ENCODE peak calls at places on chromosome X, in seven cellular contexts. D, Z, W, V, G, L and N are unnamed samples.

GRCh38 chrX:50448565-50448964 is 22.1 kb downstream of the DGKK start:
- DNase-seq in D (no peak), Z (no peak), W (no peak), V (no peak), G (no peak), L (peak), N (no peak)

GRCh38 chrX:105191878-105192277 is 28.6 kb downstream of the TEX13A start:
- DNase-seq in D (no peak), Z (no peak), W (peak), V (no peak), G (no peak), L (no peak), N (no peak)

GRCh38 chrX:31213941-31214340 is 142.1 kb upstream of the FTHL17 start:
- DNase-seq in D (no peak), Z (no peak), W (peak), V (no peak), G (no peak), L (peak), N (no peak)

GRCh38 chrX:68695206-68695845 is 47.9 kb downstream of the STARD8 start:
- DNase-seq in D (no peak), Z (no peak), W (no peak), V (no peak), G (no peak), L (no peak), N (no peak)

GRCh38 chrX:13717697-13718483 is 16.5 kb downstream of the TRAPPC2 start:
- DNase-seq in D (no peak), Z (no peak), W (no peak), V (no peak), G (no peak), L (peak), N (no peak)

GRCh38 chrX:47900833-47901232 is 64.1 kb downstream of the ZNF81 start:
- DNase-seq in D (no peak), Z (no peak), W (no peak), V (no peak), G (no peak), L (peak), N (no peak)

GRCh38 chrX:30577362-30577961 is at the start of gene TASL:
- DNase-seq in D (no peak), Z (no peak), W (no peak), V (no peak), G (no peak), L (peak), N (no peak)

GRCh38 chrX:24023972-24024664 is 2.9 kb downstream of the KLHL15 start:
- DNase-seq in D (no peak), Z (no peak), W (no peak), V (no peak), G (no peak), L (no peak), N (no peak)

GRCh38 chrX:11787564-11787963 is 29.5 kb downstream of the MSL3 start:
- DNase-seq in D (peak), Z (no peak), W (no peak), V (peak), G (no peak), L (peak), N (peak)

GRCh38 chrX:17697191-17697590 is 40.1 kb upstream of the SCML1 start:
- DNase-seq in D (no peak), Z (no peak), W (no peak), V (no peak), G (no peak), L (peak), N (no peak)

GRCh38 chrX:19810809-19811208 is 76.6 kb downstream of the SH3KBP1 start:
- DNase-seq in D (no peak), Z (no peak), W (no peak), V (no peak), G (no peak), L (peak), N (no peak)